ENCODE peak calls at places on chromosomes 3 and 15, in six cellular contexts. V, R, N, H, L and O are unnamed samples.

GRCh38 chr15:83288381-83288801 is 3.9 kb upstream of the BNC1 start:
- DNase-seq in V (no peak), R (no peak), N (no peak), H (no peak), L (no peak), O (no peak)

GRCh38 chr15:71335591-71335990 is 220.3 kb downstream of the THSD4 start:
- DNase-seq in V (no peak), R (peak; percentile 94), N (no peak), H (no peak), L (no peak), O (no peak)

GRCh38 chr3:19645093-19645492 is 288.9 kb downstream of the EFHB start:
- DNase-seq in V (no peak), R (no peak), N (no peak), H (no peak), L (no peak), O (no peak)

GRCh38 chr15:23416349-23417276 is 30.4 kb downstream of the GOLGA6L2 start:
- DNase-seq in V (no peak), R (no peak), N (no peak), H (no peak), L (no peak), O (no peak)

GRCh38 chr15:40845036-40845435 is 1.2 kb downstream of the SPINT1 start:
- DNase-seq in V (no peak), R (no peak), N (no peak), H (no peak), L (no peak), O (no peak)

GRCh38 chr3:36434682-36435426 is 54.5 kb downstream of the STAC start:
- DNase-seq in V (no peak), R (peak; percentile 17), N (peak; percentile 32), H (peak; percentile 82), L (no peak), O (no peak)

GRCh38 chr15:66841953-66842681 is 140.1 kb downstream of the SMAD6 start:
- DNase-seq in V (peak; percentile 30), R (peak; percentile 94), N (peak; percentile 96), H (peak; percentile 93), L (peak; percentile 54), O (peak; percentile 59)

GRCh38 chr15:93141373-93141790 is 52.4 kb upstream of the RGMA start:
- DNase-seq in V (no peak), R (no peak), N (no peak), H (no peak), L (no peak), O (no peak)

GRCh38 chr3:53570709-53571108 is 76.3 kb downstream of the CACNA1D start:
- DNase-seq in V (no peak), R (no peak), N (peak; percentile 28), H (no peak), L (no peak), O (no peak)

GRCh38 chr3:58529516-58530353 is 7.3 kb downstream of the ACOX2 start:
- DNase-seq in V (peak; percentile 88), R (peak; percentile 17), N (no peak), H (peak; percentile 15), L (no peak), O (no peak)

GRCh38 chr3:56894912-56895431 is 93.2 kb upstream of the ARHGEF3 start:
- DNase-seq in V (no peak), R (no peak), N (no peak), H (peak; percentile 35), L (peak; percentile 66), O (no peak)

GRCh38 chr3:30310251-30310954 is 296.0 kb upstream of the TGFBR2 start:
- DNase-seq in V (no peak), R (peak; percentile 62), N (no peak), H (no peak), L (no peak), O (no peak)

GRCh38 chr3:167030059-167030458 is 350.0 kb downstream of the ZBBX start:
- DNase-seq in V (no peak), R (no peak), N (no peak), H (no peak), L (no peak), O (no peak)

GRCh38 chr15:25241241-25241801 is 197.5 kb downstream of the UBE3A start:
- DNase-seq in V (peak; percentile 1), R (no peak), N (no peak), H (no peak), L (peak; percentile 19), O (no peak)

GRCh38 chr3:189710620-189711388 is 79.6 kb downstream of the TP63 start:
- DNase-seq in V (no peak), R (peak; percentile 88), N (peak; percentile 96), H (peak; percentile 98), L (no peak), O (peak; percentile 97)

GRCh38 chr15:66129561-66129960 is 124.0 kb downstream of the MEGF11 start:
- DNase-seq in V (no peak), R (no peak), N (no peak), H (no peak), L (no peak), O (no peak)

GRCh38 chr3:20637729-20638128 is 451.7 kb upstream of the SGO1 start:
- DNase-seq in V (no peak), R (no peak), N (peak; percentile 32), H (peak; percentile 52), L (no peak), O (no peak)

GRCh38 chr3:45333549-45333948 is 54.8 kb upstream of the LARS2 start:
- DNase-seq in V (no peak), R (no peak), N (no peak), H (peak; percentile 38), L (no peak), O (no peak)

GRCh38 chr3:56839784-56840724 is 38.3 kb upstream of the ARHGEF3 start:
- DNase-seq in V (peak; percentile 19), R (peak; percentile 83), N (peak; percentile 10), H (peak; percentile 37), L (no peak), O (no peak)

GRCh38 chr15:100256096-100256984 is 85.4 kb downstream of the ADAMTS17 start:
- DNase-seq in V (no peak), R (no peak), N (no peak), H (no peak), L (no peak), O (no peak)

GRCh38 chr3:194205675-194206133 is 69.8 kb downstream of the HES1 start:
- DNase-seq in V (no peak), R (no peak), N (no peak), H (no peak), L (no peak), O (no peak)

GRCh38 chr15:80070840-80071239 is 11.4 kb downstream of the ZFAND6 start:
- DNase-seq in V (no peak), R (peak; percentile 39), N (no peak), H (peak; percentile 66), L (no peak), O (no peak)

GRCh38 chr3:124883766-124884473 is 3.2 kb downstream of the ITGB5 start:
- DNase-seq in V (no peak), R (no peak), N (no peak), H (peak; percentile 45), L (no peak), O (no peak)

GRCh38 chr3:123347691-123348264 is 101.1 kb downstream of the ADCY5 start:
- DNase-seq in V (no peak), R (no peak), N (no peak), H (no peak), L (no peak), O (no peak)

GRCh38 chr3:123346726-123347125 is 102.2 kb downstream of the ADCY5 start:
- DNase-seq in V (peak; percentile 88), R (no peak), N (peak; percentile 13), H (peak; percentile 11), L (peak; percentile 60), O (no peak)

GRCh38 chr3:123348471-123349200 is 100.3 kb downstream of the ADCY5 start:
- DNase-seq in V (no peak), R (no peak), N (no peak), H (no peak), L (no peak), O (no peak)

GRCh38 chr3:123346041-123346440 is 102.8 kb downstream of the ADCY5 start:
- DNase-seq in V (peak; percentile 23), R (no peak), N (no peak), H (no peak), L (no peak), O (no peak)

GRCh38 chr3:123347205-123347604 is 101.7 kb downstream of the ADCY5 start:
- DNase-seq in V (peak; percentile 19), R (no peak), N (no peak), H (no peak), L (no peak), O (no peak)
- H3K4me3 ChIP-seq in V (no peak overlapping the region), R (no peak overlapping the region), N (no peak overlapping the region), H (no peak overlapping the region), L (no peak overlapping the region), O (no peak overlapping the region)

GRCh38 chr3:115922681-115923347 is 299.5 kb downstream of the GAP43 start:
- DNase-seq in V (peak; percentile 35), R (peak; percentile 24), N (peak; percentile 20), H (peak; percentile 49), L (no peak), O (peak; percentile 16)
- TF ChIP-seq CTCF in V (peak; percentile 67), R (peak; percentile 50), N (peak; percentile 50), H (peak; percentile 74), L (peak; percentile 26), O (peak; percentile 52)

DNA sequence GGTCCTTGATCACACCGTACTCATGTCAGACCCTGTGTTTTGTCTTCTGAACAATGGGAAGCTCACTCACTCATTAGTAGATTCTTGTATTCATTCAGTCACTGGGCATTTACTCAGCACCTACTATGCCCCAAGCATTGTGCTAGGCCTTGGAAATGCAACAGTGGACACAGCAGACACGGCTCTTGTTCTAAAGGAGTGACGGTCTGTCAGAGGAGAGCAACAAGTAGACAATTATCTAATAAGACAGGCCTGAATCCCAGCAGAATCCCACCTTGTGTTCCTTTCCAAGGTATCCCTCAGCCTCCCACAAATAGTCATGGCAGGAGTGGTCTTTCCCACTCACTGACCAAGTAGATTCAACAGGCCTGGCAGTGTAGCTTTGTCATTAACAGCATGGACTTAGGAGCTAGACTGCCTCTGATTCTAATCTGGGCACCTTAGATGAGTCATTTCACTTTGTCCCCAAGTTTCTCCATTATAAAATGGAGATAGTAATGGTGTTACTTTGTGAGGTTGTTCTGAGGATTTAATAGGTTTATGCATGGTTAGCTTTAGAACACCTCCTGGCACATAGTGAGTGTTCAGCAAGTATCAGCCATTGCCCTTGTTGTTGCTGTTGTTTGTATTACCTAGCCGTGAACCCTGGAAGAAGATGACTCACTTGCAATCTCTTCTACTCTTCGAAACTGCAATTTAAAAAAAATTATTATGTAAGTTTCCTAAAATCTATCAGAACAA is 69.1 kb downstream of the SSUH2 start:
- DNase-seq in V (no peak), R (peak; percentile 63), N (peak; percentile 37), H (no peak), L (no peak), O (no peak)
- H3K4me3 ChIP-seq in V (no peak overlapping the region), R (no peak overlapping the region), N (no peak overlapping the region), H (no peak overlapping the region), L (no peak overlapping the region), O (no peak overlapping the region)

GRCh38 chr3:128410669-128411573 is 55.8 kb downstream of the DNAJB8 start:
- DNase-seq in V (no peak), R (no peak), N (no peak), H (no peak), L (no peak), O (no peak)

GRCh38 chr3:128413413-128414205 is 53.1 kb downstream of the DNAJB8 start:
- DNase-seq in V (no peak), R (no peak), N (no peak), H (no peak), L (no peak), O (no peak)

GRCh38 chr3:128411574-128412064 is 55.1 kb downstream of the DNAJB8 start:
- DNase-seq in V (no peak), R (no peak), N (no peak), H (no peak), L (no peak), O (no peak)

GRCh38 chr3:128413003-128413370 is 53.7 kb downstream of the DNAJB8 start:
- DNase-seq in V (no peak), R (no peak), N (no peak), H (no peak), L (no peak), O (no peak)

GRCh38 chr3:128412180-128413002 is 54.3 kb downstream of the DNAJB8 start:
- DNase-seq in V (no peak), R (no peak), N (no peak), H (no peak), L (no peak), O (no peak)
- TF ChIP-seq CTCF in V (no peak), R (no peak), N (no peak), H (no peak), L (no peak), O (no peak)